ENCODE peak calls at places on chromosome 1, in ten cellular contexts. I is upper lobe of right lung, Z is endodermal cell, F is K562, S is psoas muscle, M is GM23248, X is stomach, B is small intestine, R is uterus, W is A549. J is an unnamed sample.

GRCh38 chr1:54624466-54625464 is 1.4 kb upstream of the FAM151A start:
- DNase-seq in I (no peak), X (no peak), M (no peak), R (no peak), S (no peak), W (no peak), F (no peak), Z (no peak), B (no peak), J (peak; percentile 1)

GRCh38 chr1:174352117-174352516 is 95.6 kb upstream of the GPR52 start:
- DNase-seq in S (no peak), X (no peak), R (no peak), I (no peak), B (no peak), W (no peak), M (peak; percentile 3), Z (no peak), F (no peak), J (no peak)

GRCh38 chr1:164475834-164476233 is 83.2 kb upstream of the PBX1 start:
- DNase-seq in X (no peak), W (no peak), Z (no peak), I (no peak), F (no peak), B (no peak), M (no peak), R (no peak), S (no peak), J (no peak)

GRCh38 chr1:211752951-211753486 is 77.5 kb downstream of the LPGAT1 start:
- DNase-seq in I (no peak), F (no peak), S (no peak), M (no peak), W (no peak), R (no peak), Z (no peak), X (no peak), B (no peak), J (no peak)

GRCh38 chr1:24606296-24606605 is 36.9 kb upstream of the SRRM1 start:
- DNase-seq in S (no peak), F (no peak), R (no peak), I (no peak), M (no peak), B (no peak), X (no peak), W (no peak), Z (peak; percentile 33), J (no peak)

GRCh38 chr1:160860840-160861505 is 1.7 kb downstream of the CD244 start:
- DNase-seq in B (no peak), S (no peak), X (no peak), I (no peak), W (no peak), Z (no peak), F (no peak), M (no peak), R (no peak), J (no peak)

GRCh38 chr1:205977348-205978014 is 25.7 kb downstream of the RAB7B start:
- DNase-seq in X (peak; percentile 71), S (peak; percentile 65), Z (peak; percentile 92), R (peak; percentile 70), W (peak; percentile 70), F (peak; percentile 87), B (peak; percentile 69), M (peak; percentile 83), I (peak; percentile 84), J (peak; percentile 86)

GRCh38 chr1:38045431-38046332 is 911 bp downstream of the POU3F1 start:
- DNase-seq in I (peak; percentile 81), W (no peak), X (no peak), B (no peak), R (peak; percentile 28), Z (peak; percentile 85), F (no peak), M (peak; percentile 14), S (peak; percentile 35), J (no peak)

GRCh38 chr1:6477039-6477820 is 11.3 kb upstream of the TNFRSF25 start:
- DNase-seq in F (no peak), R (no peak), B (no peak), Z (no peak), I (no peak), M (no peak), S (no peak), W (no peak), X (no peak), J (no peak)

GRCh38 chr1:226287587-226287986 is 21.4 kb downstream of the LIN9 start:
- DNase-seq in X (no peak), M (no peak), F (no peak), B (peak; percentile 13), I (no peak), Z (no peak), R (no peak), W (no peak), S (no peak), J (no peak)

GRCh38 chr1:53324321-53324720 is 3.5 kb downstream of the LRP8 start:
- DNase-seq in F (no peak), R (no peak), W (no peak), X (peak; percentile 53), Z (no peak), B (no peak), M (no peak), S (no peak), I (peak; percentile 54), J (no peak)

GRCh38 chr1:212555426-212555825 is 53.1 kb upstream of the ATF3 start:
- DNase-seq in S (no peak), X (no peak), B (no peak), F (no peak), M (no peak), R (no peak), Z (no peak), W (no peak), I (no peak), J (no peak)

GRCh38 chr1:27887215-27888035 is 15.1 kb downstream of the THEMIS2 start:
- DNase-seq in W (no peak), X (no peak), B (peak; percentile 33), Z (no peak), I (peak; percentile 54), F (no peak), S (no peak), M (no peak), R (no peak), J (no peak)

GRCh38 chr1:170067253-170067819 is 7.2 kb downstream of the KIFAP3 start:
- DNase-seq in B (peak; percentile 51), Z (no peak), R (no peak), S (no peak), W (no peak), I (no peak), M (no peak), F (peak; percentile 75), X (no peak), J (no peak)

GRCh38 chr1:177200290-177200689 is 29.5 kb downstream of the BRINP2 start:
- DNase-seq in I (no peak), B (no peak), Z (no peak), F (no peak), R (no peak), W (no peak), S (no peak), X (no peak), M (peak; percentile 57), J (no peak)

GRCh38 chr1:31762323-31762722 is 1.8 kb downstream of the ADGRB2 start:
- DNase-seq in I (no peak), W (no peak), Z (peak; percentile 71), M (no peak), S (no peak), B (no peak), X (no peak), R (no peak), F (no peak), J (no peak)

GRCh38 chr1:42893064-42893463 is 46.7 kb downstream of the ZNF691 start:
- DNase-seq in M (no peak), F (no peak), S (no peak), Z (no peak), X (no peak), W (no peak), R (no peak), I (no peak), B (no peak), J (no peak)

GRCh38 chr1:155247667-155248563 is 7.4 kb downstream of the ENTREP3 start:
- DNase-seq in B (no peak), I (no peak), S (no peak), X (no peak), Z (no peak), F (no peak), W (no peak), R (no peak), M (no peak), J (no peak)
- H3K4me1 ChIP-seq in B (no peaks in the 10 kb centered on the region), I (peaks cover 17% of the 10 kb centered on the region), S (peaks cover 16% of the 10 kb centered on the region), X (peaks cover 29% of the 10 kb centered on the region), Z (no peaks in the 10 kb centered on the region), F (peaks cover 41% of the 10 kb centered on the region), W (peaks cover 16% of the 10 kb centered on the region), R (no peaks in the 10 kb centered on the region), M (peaks cover 10% of the 10 kb centered on the region), J (no peaks in the 10 kb centered on the region)

GRCh38 chr1:93839756-93840155 is 39.2 kb downstream of the DNTTIP2 start:
- DNase-seq in M (peak; percentile 51), X (no peak), R (no peak), Z (no peak), S (no peak), F (no peak), B (no peak), I (no peak), W (no peak), J (no peak)
- H3K4me1 ChIP-seq in M (peaks cover 47% of the 10 kb centered on the region), X (peaks cover 5% of the 10 kb centered on the region), R (peaks cover 5% of the 10 kb centered on the region), Z (peaks cover 4% of the 10 kb centered on the region), S (peaks cover 21% of the 10 kb centered on the region), F (no peaks in the 10 kb centered on the region), B (no peaks in the 10 kb centered on the region), I (peaks cover 13% of the 10 kb centered on the region), W (peaks cover 17% of the 10 kb centered on the region), J (no peaks in the 10 kb centered on the region)

DNA sequence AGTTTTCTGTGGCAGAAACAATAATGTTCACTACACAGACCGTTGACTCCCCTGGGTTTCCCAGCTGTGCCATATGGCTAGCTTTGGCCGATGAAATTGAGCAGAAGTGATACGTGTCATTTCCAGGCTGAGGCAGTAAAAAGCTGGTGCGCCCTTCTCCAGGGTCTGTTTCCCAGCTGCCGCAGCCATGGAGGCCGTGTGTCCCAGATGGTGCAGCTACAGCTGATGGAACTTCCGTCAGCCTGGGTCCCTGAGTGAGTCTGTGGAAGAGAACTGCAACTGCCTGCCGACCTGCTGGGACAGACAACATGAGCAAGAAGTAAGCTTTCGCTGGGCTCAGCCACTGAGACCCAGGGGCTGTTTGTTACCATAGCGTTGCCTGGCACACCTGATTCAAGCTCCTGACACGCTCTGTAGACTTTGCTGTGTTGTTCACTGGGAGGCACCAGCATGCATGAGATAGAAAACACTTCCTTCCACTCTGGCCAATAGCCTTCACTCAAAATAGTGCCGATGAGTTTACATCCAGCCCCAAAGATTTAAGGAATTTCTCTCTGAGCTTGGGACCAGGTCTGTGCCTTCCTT is 116.3 kb upstream of the SLC25A33 start:
- DNase-seq in R (no peak), Z (no peak), X (no peak), I (no peak), M (no peak), B (no peak), S (no peak), W (no peak), F (no peak), J (no peak)
- H3K4me1 ChIP-seq in R (no peaks in the 10 kb centered on the region), Z (peaks cover 7% of the 10 kb centered on the region), X (no peaks in the 10 kb centered on the region), I (peaks cover 6% of the 10 kb centered on the region), M (no peaks in the 10 kb centered on the region), B (no peaks in the 10 kb centered on the region), S (no peaks in the 10 kb centered on the region), W (no peaks in the 10 kb centered on the region), F (peaks cover 3% of the 10 kb centered on the region), J (no peaks in the 10 kb centered on the region)

DNA sequence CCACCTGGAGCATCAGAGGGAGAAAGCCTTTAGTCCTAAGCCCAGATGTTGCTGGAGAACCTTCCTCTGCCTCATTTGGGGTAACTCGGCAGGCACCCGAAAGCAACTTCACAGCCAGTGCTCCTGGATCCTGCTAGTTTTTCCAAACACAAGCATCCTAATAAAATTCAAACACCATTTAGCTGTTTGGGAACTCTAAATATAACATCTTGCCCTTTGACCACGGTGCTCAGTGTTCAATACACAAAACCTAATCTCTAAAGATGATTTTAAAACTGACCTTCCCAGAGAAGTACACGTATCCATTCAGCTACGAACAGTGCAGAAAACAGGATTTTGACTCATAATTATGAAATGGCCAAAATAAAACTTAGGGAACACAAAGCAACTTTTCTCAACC is 40.3 kb downstream of the PROX1 start:
- DNase-seq in F (no peak), Z (no peak), S (no peak), B (no peak), R (no peak), M (no peak), W (no peak), I (no peak), X (no peak), J (no peak)
- H3K4me1 ChIP-seq in F (no peaks in the 10 kb centered on the region), Z (peaks cover 34% of the 10 kb centered on the region), S (peaks cover 7% of the 10 kb centered on the region), B (no peaks in the 10 kb centered on the region), R (no peaks in the 10 kb centered on the region), M (no peaks in the 10 kb centered on the region), W (no peaks in the 10 kb centered on the region), I (no peaks in the 10 kb centered on the region), X (no peaks in the 10 kb centered on the region), J (peaks cover 18% of the 10 kb centered on the region)